ENCODE peak calls at places on chromosomes 6 and 20, in four cellular contexts. Z is cardiac muscle cell, K is NCI-H510A treated with DMSO at 0.1 percent for 48 hours, Q is OCI-LY7. D is an unnamed sample.

GRCh38 chr6:35051997-35052583 is 89.0 kb downstream of the TCP11 start:
- DNase-seq in Z (no peak), K (no peak), Q (no peak), D (peak; percentile 27)

GRCh38 chr20:47181056-47181862 is 175.2 kb downstream of the ZMYND8 start:
- DNase-seq in Z (peak; percentile 81), K (peak; percentile 30), Q (peak; percentile 85), D (no peak)

GRCh38 chr6:152110878-152111820 is 303.7 kb downstream of the ESR1 start:
- DNase-seq in Z (peak; percentile 57), K (no peak), Q (no peak), D (no peak)

GRCh38 chr6:25302677-25303128 is 23.5 kb downstream of the CARMIL1 start:
- DNase-seq in Z (peak; percentile 81), K (peak; percentile 94), Q (no peak), D (no peak)

GRCh38 chr20:44089987-44090674 is 96.9 kb downstream of the JPH2 start:
- DNase-seq in Z (peak; percentile 82), K (peak; percentile 82), Q (peak; percentile 51), D (peak; percentile 35)

GRCh38 chr6:193773-194310 is 98.4 kb upstream of the DUSP22 start:
- DNase-seq in Z (no peak), K (no peak), Q (peak; percentile 72), D (no peak)

GRCh38 chr6:90000864-90001731 is 106.8 kb downstream of the GJA10 start:
- DNase-seq in Z (peak; percentile 16), K (peak; percentile 22), Q (no peak), D (no peak)

GRCh38 chr6:72826744-72827438 is 205.0 kb downstream of the KCNQ5 start:
- DNase-seq in Z (peak; percentile 41), K (no peak), Q (no peak), D (no peak)

GRCh38 chr6:4817551-4817950 is 41.3 kb downstream of the CDYL start:
- DNase-seq in Z (no peak), K (no peak), Q (no peak), D (no peak)

GRCh38 chr6:106620931-106621672 is 8.2 kb downstream of the RTN4IP1 start:
- DNase-seq in Z (peak; percentile 27), K (no peak), Q (no peak), D (no peak)

GRCh38 chr20:24212494-24212893 is 223.9 kb upstream of the GGTLC1 start:
- DNase-seq in Z (no peak), K (no peak), Q (no peak), D (no peak)

GRCh38 chr20:4795394-4795793 is 73.7 kb downstream of the PRND start:
- DNase-seq in Z (peak; percentile 74), K (no peak), Q (no peak), D (no peak)

GRCh38 chr6:68343901-68344300 is 291.2 kb upstream of the ADGRB3 start:
- DNase-seq in Z (peak; percentile 20), K (peak; percentile 23), Q (peak; percentile 22), D (no peak)

GRCh38 chr20:59365611-59366284 is 65.3 kb downstream of the EDN3 start:
- DNase-seq in Z (no peak), K (no peak), Q (no peak), D (no peak)

GRCh38 chr6:42260424-42260888 is 42.8 kb upstream of the MRPS10 start:
- DNase-seq in Z (no peak), K (no peak), Q (peak; percentile 58), D (peak; percentile 70)

GRCh38 chr6:44531447-44532015 is 144.0 kb downstream of the CDC5L start:
- DNase-seq in Z (no peak), K (no peak), Q (no peak), D (no peak)

GRCh38 chr6:125834347-125834746 is 43.6 kb downstream of the NCOA7 start:
- DNase-seq in Z (peak; percentile 32), K (no peak), Q (no peak), D (no peak)

D was measured in sigmoid colon.